ENCODE peak calls at places on chromosome 5, in six cellular contexts. Q, S, H, L, B and G are unnamed samples.
A peak's percentile ranks its signal among the peaks of the same experiment; 100 is the strongest.

GRCh38 chr5:93342563-93343061 is 238.4 kb downstream of the NR2F1-AS1 start:
- DNase-seq in L (no peak), S (no peak), B (no peak), Q (no peak), H (no peak), G (no peak)

GRCh38 chr5:15827786-15828185 is 327.8 kb downstream of the FBXL7 start:
- DNase-seq in S (no peak), Q (no peak), B (no peak), H (no peak), L (no peak), G (no peak)

GRCh38 chr5:111043712-111044506 is 27.6 kb upstream of the TSLP start:
- DNase-seq in S (no peak), H (peak; percentile 40), Q (no peak), L (no peak), B (no peak), G (no peak)

GRCh38 chr5:54743997-54744788 is 226.6 kb downstream of the SNX18 start:
- DNase-seq in H (peak; percentile 17), L (no peak), S (peak; percentile 48), B (peak; percentile 10), Q (no peak), G (peak; percentile 12)

GRCh38 chr5:142597546-142598337 is 88.1 kb downstream of the FGF1 start:
- DNase-seq in L (no peak), Q (no peak), B (no peak), S (no peak), H (peak; percentile 42), G (no peak)

GRCh38 chr5:136128416-136128935 is 4.2 kb upstream of the SMAD5 start:
- DNase-seq in B (no peak), Q (no peak), H (no peak), L (no peak), S (no peak), G (no peak)

GRCh38 chr5:1291611-1292080 is 3.2 kb downstream of the TERT start:
- DNase-seq in L (no peak), S (peak; percentile 15), B (no peak), Q (no peak), H (no peak), G (no peak)

GRCh38 chr5:143812085-143812705 is at the start of gene HMHB1:
- DNase-seq in L (no peak), Q (no peak), H (no peak), B (no peak), S (no peak), G (no peak)

GRCh38 chr5:147509041-147509709 is 693 bp downstream of the DPYSL3 start:
- DNase-seq in L (no peak), H (peak; percentile 62), Q (no peak), S (no peak), B (no peak), G (no peak)

GRCh38 chr5:8961956-8962355 is 583.9 kb downstream of the SEMA5A start:
- DNase-seq in H (no peak), Q (no peak), L (no peak), S (no peak), B (no peak), G (no peak)

GRCh38 chr5:139877129-139877597 is 81.6 kb downstream of the PSD2 start:
- DNase-seq in Q (no peak), B (no peak), S (no peak), H (peak; percentile 36), L (no peak), G (no peak)

GRCh38 chr5:102106599-102106998 is 189.5 kb downstream of the SLCO4C1 start:
- DNase-seq in L (no peak), B (no peak), H (no peak), S (no peak), Q (no peak), G (no peak)

GRCh38 chr5:177981296-177982071 is 14.6 kb downstream of the PROP1 start:
- DNase-seq in B (no peak), S (no peak), L (no peak), Q (no peak), H (no peak), G (no peak)

GRCh38 chr5:91703128-91703527 is 320.0 kb upstream of the ARRDC3 start:
- DNase-seq in S (no peak), L (no peak), H (no peak), Q (no peak), B (no peak), G (no peak)

GRCh38 chr5:170100051-170100943 is 5.4 kb upstream of the FOXI1 start:
- DNase-seq in Q (peak; percentile 26), L (peak; percentile 47), H (peak; percentile 95), B (peak; percentile 64), S (peak; percentile 46), G (peak; percentile 41)

GRCh38 chr5:55427157-55427556 is 107.6 kb downstream of the PLPP1 start:
- DNase-seq in Q (no peak), B (no peak), H (no peak), S (no peak), L (no peak), G (no peak)

GRCh38 chr5:174311531-174312269 is 266.2 kb downstream of the NSG2 start:
- DNase-seq in S (peak; percentile 75), Q (peak; percentile 35), H (peak; percentile 91), L (peak; percentile 62), B (peak; percentile 60), G (peak; percentile 13)

GRCh38 chr5:135220394-135221186 is 178.4 kb downstream of the MACROH2A1 start:
- DNase-seq in H (no peak), B (no peak), Q (no peak), S (no peak), L (no peak), G (no peak)

GRCh38 chr5:115366223-115366622 is 69.8 kb upstream of the CCDC112 start:
- DNase-seq in Q (no peak), B (no peak), S (no peak), L (no peak), H (no peak), G (no peak)

GRCh38 chr5:31365776-31366175 is 166.1 kb downstream of the DROSHA start:
- DNase-seq in L (no peak), H (no peak), S (no peak), Q (no peak), B (no peak), G (no peak)

GRCh38 chr5:849651-850301 is 1.0 kb downstream of the ZDHHC11 start:
- DNase-seq in Q (no peak), S (no peak), H (peak; percentile 35), B (no peak), L (no peak), G (no peak)

GRCh38 chr5:87392170-87392569 is 20.6 kb downstream of the CCNH start:
- DNase-seq in H (no peak), S (no peak), B (no peak), L (no peak), Q (no peak), G (no peak)

GRCh38 chr5:138936225-138936967 is 61.3 kb upstream of the LRRTM2 start:
- DNase-seq in S (no peak), L (no peak), H (peak; percentile 44), B (no peak), Q (no peak), G (no peak)

GRCh38 chr5:126594077-126594476 is 942 bp downstream of the ALDH7A1 start:
- DNase-seq in H (peak; percentile 23), B (no peak), S (no peak), Q (no peak), L (no peak), G (no peak)

GRCh38 chr5:140795259-140795641 is 598 bp downstream of the PCDHA2 start:
- DNase-seq in S (no peak), B (no peak), Q (peak; percentile 36), L (no peak), H (peak; percentile 85), G (no peak)

GRCh38 chr5:65475336-65475735 is 6.4 kb downstream of the ADAMTS6 start:
- DNase-seq in H (no peak), Q (no peak), S (no peak), B (no peak), L (no peak), G (no peak)

GRCh38 chr5:115796656-115797055 is 19.8 kb downstream of the CDO1 start:
- DNase-seq in H (no peak), L (no peak), B (no peak), S (no peak), Q (no peak), G (no peak)

GRCh38 chr5:32360906-32361305 is 48.2 kb upstream of the MTMR12 start:
- DNase-seq in Q (no peak), S (no peak), H (no peak), B (no peak), L (no peak), G (no peak)

GRCh38 chr5:172007153-172007794 is 836 bp upstream of the FBXW11 start:
- DNase-seq in H (peak; percentile 15), Q (no peak), S (no peak), L (no peak), B (no peak), G (no peak)

GRCh38 chr5:149675467-149676201 is 54.5 kb upstream of the PPARGC1B start:
- DNase-seq in H (peak; percentile 13), S (no peak), L (no peak), B (no peak), Q (no peak), G (no peak)

GRCh38 chr5:106376522-106376921 is 1294.2 kb downstream of the EFNA5 start:
- DNase-seq in H (no peak), L (no peak), B (no peak), S (no peak), Q (no peak), G (no peak)